ENCODE peak calls at places on chromosomes 11 and 22, in eight cellular contexts. H, B, I, J, D, Y, R and G are unnamed samples.

GRCh38 chr11:31262761-31263160 is 106.8 kb downstream of the DCDC1 start:
- DNase-seq in D (no peak), H (no peak), J (no peak), I (peak), Y (no peak), R (no peak), B (peak), G (no peak)

GRCh38 chr11:3137486-3138177 is 27.5 kb downstream of the OSBPL5 start:
- DNase-seq in H (peak), R (no peak), Y (peak), J (no peak), D (peak), B (no peak), I (no peak), G (no peak)

GRCh38 chr11:93330446-93330984 is at the start of gene DEUP1:
- DNase-seq in B (peak), I (no peak), D (peak), R (peak), J (no peak), Y (peak), H (peak), G (no peak)

GRCh38 chr11:13702071-13702470 is 33.6 kb downstream of the FAR1 start:
- DNase-seq in B (no peak), J (no peak), D (no peak), Y (no peak), H (no peak), R (no peak), I (no peak), G (no peak)

GRCh38 chr11:74731301-74732094 is at the start of gene CHRDL2:
- DNase-seq in I (peak), J (no peak), B (no peak), H (no peak), R (no peak), D (peak), Y (peak), G (no peak)

GRCh38 chr11:795638-796564 is 2.2 kb downstream of the SLC25A22 start:
- DNase-seq in Y (peak), I (peak), B (peak), J (peak), H (peak), R (peak), D (peak), G (peak)

GRCh38 chr11:20075627-20076026 is 84.6 kb downstream of the DBX1 start:
- DNase-seq in I (no peak), Y (no peak), R (no peak), H (no peak), B (no peak), J (no peak), D (no peak), G (no peak)

GRCh38 chr11:3056296-3057068 is 741 bp downstream of the CARS1 start:
- DNase-seq in R (peak), H (no peak), Y (peak), B (no peak), J (no peak), D (peak), I (no peak), G (no peak)

GRCh38 chr11:18368236-18368635 is 26.1 kb upstream of the LDHA start:
- DNase-seq in H (no peak), I (peak), J (no peak), B (no peak), R (no peak), D (no peak), Y (no peak), G (peak)

GRCh38 chr22:48834404-48834803 is 993.3 kb downstream of the BRD1 start:
- DNase-seq in J (no peak), Y (no peak), B (no peak), D (no peak), I (no peak), R (no peak), H (no peak), G (no peak)

GRCh38 chr11:75465701-75466531 is 32.9 kb upstream of the KLHL35 start:
- DNase-seq in Y (no peak), J (no peak), R (no peak), D (peak), I (peak), H (no peak), B (no peak), G (no peak)

GRCh38 chr22:37827056-37827455 is 3.9 kb downstream of the GALR3 start:
- DNase-seq in R (no peak), J (no peak), H (peak), D (no peak), Y (peak), I (no peak), B (no peak), G (no peak)

GRCh38 chr22:31631381-31631780 is 30.6 kb downstream of the PISD start:
- DNase-seq in Y (no peak), I (no peak), J (no peak), R (no peak), H (no peak), B (no peak), D (no peak), G (no peak)
- H3K27ac ChIP-seq in Y (peak), I (peak), J (peak), R (no peak), H (peak), B (peak), D (peak), G (peak)

DNA sequence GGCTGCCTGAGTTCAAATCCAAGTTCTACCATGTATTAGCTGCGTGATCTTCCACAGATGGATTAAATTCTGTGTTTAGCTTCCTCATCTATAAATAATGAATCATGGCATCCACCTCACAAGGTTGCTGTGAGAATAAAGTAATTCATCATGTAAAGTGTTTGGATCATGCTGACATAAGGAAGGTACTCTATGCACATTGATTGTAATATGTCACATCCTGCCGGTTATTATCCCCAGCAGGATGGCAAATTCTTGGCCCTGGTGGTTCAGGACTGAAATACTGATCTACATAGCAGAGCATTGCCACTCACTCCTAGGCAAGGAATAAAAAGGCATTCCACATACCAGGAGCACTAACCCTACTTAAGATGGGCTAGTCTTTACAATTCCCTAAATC is 40.8 kb downstream of the LGR4 start:
- DNase-seq in B (no peak), Y (no peak), I (no peak), J (no peak), D (no peak), H (no peak), R (no peak), G (no peak)
- H3K27ac ChIP-seq in B (no peak), Y (no peak), I (no peak), J (no peak), D (no peak), H (no peak), R (no peak), G (no peak)

DNA sequence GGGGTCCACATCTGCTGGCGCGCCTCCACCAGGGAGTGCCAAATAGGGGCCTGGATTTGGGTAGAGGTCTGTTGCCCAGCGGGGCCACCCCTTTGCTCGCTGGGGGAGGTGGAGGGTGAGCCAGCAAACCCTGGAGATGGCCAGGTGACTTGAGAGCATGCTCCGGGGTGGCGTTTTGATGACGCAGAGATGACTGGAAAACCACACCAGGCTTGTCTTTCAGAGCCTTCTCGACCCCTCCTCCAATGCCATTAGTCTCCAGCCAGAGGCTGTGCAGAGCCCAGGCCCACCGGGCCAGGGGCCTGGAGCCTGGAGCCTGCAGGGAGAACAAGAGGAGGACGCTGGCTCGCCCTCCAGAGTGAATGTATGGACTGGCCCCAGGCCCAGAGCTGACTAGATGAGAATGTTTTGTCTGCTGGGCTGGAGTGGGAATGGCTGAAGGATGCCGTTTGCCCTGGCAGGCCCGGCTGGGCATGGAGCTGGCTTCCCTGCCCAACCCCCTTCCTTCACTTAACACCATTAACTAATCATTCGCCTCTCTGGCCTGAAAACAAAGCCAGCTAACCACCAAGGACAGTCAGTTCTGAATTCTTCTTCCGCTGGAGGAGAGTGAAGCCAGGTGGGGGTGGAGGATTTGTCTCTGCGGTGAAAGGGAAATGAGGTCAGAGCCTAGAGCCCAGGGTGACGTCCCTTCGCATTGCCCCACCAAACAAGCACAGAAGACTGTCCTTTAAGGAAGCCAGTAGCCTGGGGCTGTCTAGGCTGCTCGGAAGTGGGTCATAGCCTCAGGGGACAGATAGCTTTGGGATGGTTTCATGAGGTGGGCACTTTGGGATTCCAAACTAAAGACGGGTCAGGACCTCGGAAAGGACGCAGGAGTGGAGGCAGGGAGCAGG is 1.6 kb upstream of the MCAM start:
- DNase-seq in J (peak), B (peak), I (peak), H (peak), D (peak), Y (no peak), R (peak), G (peak)
- H3K27ac ChIP-seq in J (peak), B (peak), I (peak), H (peak), D (peak), Y (peak), R (peak), G (peak)

GRCh38 chr11:117906710-117907109 is 22.5 kb downstream of the TMPRSS13 start:
- DNase-seq in J (peak), B (no peak), H (no peak), I (no peak), D (no peak), R (no peak), Y (no peak), G (no peak)
- H3K27ac ChIP-seq in J (no peak), B (no peak), H (no peak), I (no peak), D (no peak), R (no peak), Y (no peak), G (peak)

DNA sequence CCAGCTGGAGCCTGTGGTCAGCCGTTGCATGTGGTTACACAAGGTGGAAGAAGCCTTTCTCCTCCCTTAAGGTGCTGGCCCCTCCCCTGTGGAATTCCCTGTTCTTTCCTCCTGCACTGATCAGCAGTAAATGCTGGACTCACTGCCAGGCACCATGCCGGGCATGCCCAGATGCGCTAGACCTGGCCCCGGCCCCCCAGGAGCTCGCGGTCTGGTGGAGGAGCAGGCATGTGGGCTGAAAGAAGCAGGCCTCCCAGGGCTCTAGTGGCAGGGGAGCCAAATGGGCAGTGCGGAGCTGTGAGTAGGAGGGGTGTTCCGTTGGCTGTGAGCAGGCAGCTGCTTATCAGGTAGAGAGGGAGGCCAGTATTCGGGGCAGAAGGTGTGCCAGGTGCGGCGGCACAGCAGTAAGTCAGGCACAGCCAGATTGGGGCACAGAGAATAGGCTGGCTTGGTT is 10.2 kb downstream of the DGKZ start:
- DNase-seq in I (no peak), D (no peak), B (no peak), J (no peak), Y (no peak), R (no peak), H (no peak), G (no peak)
- H3K27ac ChIP-seq in I (no peak), D (no peak), B (no peak), J (no peak), Y (no peak), R (no peak), H (no peak), G (peak)

DNA sequence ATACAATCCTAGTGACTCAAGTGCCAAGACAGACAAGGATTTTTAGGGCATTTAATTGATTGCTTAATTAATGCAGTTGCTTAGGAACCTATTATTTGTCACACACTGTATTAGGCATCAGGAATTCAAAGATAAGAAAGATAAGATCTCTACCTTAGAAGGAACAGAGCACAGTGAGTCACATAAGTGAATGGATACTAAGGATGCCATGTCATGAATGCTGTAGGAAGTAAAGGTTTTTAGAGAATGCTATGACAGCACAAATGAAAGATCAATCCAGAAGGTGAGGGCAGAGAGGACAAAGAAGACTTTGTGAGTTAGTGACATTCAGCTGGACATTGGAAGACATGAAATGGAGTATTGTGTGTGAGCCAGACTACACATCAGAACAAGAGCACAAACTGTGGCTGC is 147.9 kb upstream of the DDI1 start:
- DNase-seq in R (peak), D (no peak), B (no peak), I (no peak), Y (no peak), H (no peak), J (no peak), G (no peak)
- H3K27ac ChIP-seq in R (no peak), D (no peak), B (no peak), I (no peak), Y (no peak), H (no peak), J (no peak), G (no peak)

GRCh38 chr22:38940985-38941384 is 16.4 kb upstream of the APOBEC3A start:
- DNase-seq in B (no peak), R (peak), J (no peak), Y (no peak), I (no peak), H (no peak), D (no peak), G (no peak)
- H3K27ac ChIP-seq in B (no peak), R (no peak), J (no peak), Y (no peak), I (no peak), H (no peak), D (no peak), G (no peak)

GRCh38 chr22:47663615-47664605 is 901.5 kb downstream of the TBC1D22A start:
- DNase-seq in I (no peak), B (no peak), Y (no peak), R (no peak), D (no peak), H (no peak), J (no peak), G (no peak)
- H3K27ac ChIP-seq in I (no peak), B (no peak), Y (no peak), R (no peak), D (no peak), H (no peak), J (no peak), G (no peak)

DNA sequence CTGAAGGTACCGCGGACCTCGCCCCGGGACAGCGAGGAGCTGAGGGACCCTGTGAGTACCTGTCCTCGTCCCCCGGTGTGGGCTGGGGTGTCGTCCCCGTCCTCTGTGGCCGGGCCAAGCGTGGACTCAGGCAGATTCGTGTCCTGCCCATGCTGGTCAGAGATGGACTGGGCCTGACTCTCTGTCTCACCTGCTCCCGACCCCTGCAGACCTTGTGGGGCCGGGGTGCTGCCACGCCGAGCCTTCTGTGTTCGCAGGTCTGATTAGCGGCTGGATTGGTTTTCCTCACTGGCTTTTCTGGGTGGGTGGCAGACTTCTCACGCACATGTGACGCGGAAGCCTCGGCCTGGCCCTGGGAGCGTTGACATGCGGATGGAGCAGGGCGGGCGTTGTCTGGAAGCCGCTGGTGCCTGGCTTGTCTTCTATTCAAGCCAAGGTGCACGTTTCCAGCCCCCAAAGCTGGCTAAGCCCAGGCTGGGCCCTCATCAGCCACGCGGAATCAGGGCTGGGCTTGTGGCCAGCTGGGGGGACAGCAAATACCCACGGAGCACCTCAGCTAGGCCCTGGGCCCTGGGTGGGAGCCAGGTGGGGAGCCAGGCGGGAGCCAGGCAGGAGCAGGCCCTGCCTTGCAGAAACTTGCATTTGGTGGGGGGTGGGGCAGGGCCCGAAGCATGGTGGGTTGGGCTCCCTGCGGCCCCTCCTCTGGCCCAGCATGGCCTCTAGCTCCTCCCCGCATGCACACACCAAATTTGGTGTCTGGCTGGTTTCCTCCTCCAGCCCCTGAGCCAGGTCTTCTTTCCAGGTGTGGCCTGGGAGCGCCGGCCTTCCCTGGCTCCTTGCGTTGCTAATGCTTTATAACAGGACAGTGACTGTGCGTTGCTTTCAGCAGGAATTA is 7.0 kb downstream of the GRAMD4 start:
- DNase-seq in B (no peak), D (no peak), R (no peak), H (peak), Y (peak), J (no peak), I (no peak), G (peak)
- H3K27ac ChIP-seq in B (no peak), D (no peak), R (no peak), H (no peak), Y (no peak), J (no peak), I (no peak), G (peak)